ENCODE peak calls at places on chromosome 20, in five cellular contexts. F, Q, I, Z and N are unnamed samples.

GRCh38 chr20:58078741-58079522 is 149.5 kb downstream of the ANKRD60 start:
- DNase-seq in F (peak), Q (no peak), I (no peak), Z (no peak), N (peak)

GRCh38 chr20:58618694-58619540 is 32.2 kb upstream of the STX16 start:
- DNase-seq in F (peak), Q (no peak), I (no peak), Z (no peak), N (no peak)

GRCh38 chr20:36491901-36492617 is 49.3 kb upstream of the MYL9 start:
- DNase-seq in F (no peak), Q (no peak), I (no peak), Z (peak), N (no peak)

GRCh38 chr20:3382836-3383235 is 24.6 kb downstream of the DNAAF9 start:
- DNase-seq in F (no peak), Q (no peak), I (no peak), Z (no peak), N (no peak)

GRCh38 chr20:58719971-58720371 is 27.4 kb downstream of the NPEPL1 start:
- DNase-seq in F (no peak), Q (peak), I (no peak), Z (no peak), N (no peak)

GRCh38 chr20:41509316-41509715 is 108.9 kb downstream of the CHD6 start:
- DNase-seq in F (no peak), Q (no peak), I (no peak), Z (no peak), N (no peak)

GRCh38 chr20:51488331-51488730 is 54.2 kb downstream of the NFATC2 start:
- DNase-seq in F (no peak), Q (no peak), I (no peak), Z (no peak), N (no peak)

GRCh38 chr20:53157443-53158408 is 185.6 kb downstream of the TSHZ2 start:
- DNase-seq in F (peak), Q (no peak), I (peak), Z (peak), N (peak)

GRCh38 chr20:44745560-44746366 is at the start of gene KCNK15:
- DNase-seq in F (peak), Q (no peak), I (no peak), Z (no peak), N (no peak)

GRCh38 chr20:35192071-35192872 is 20.4 kb downstream of the PROCR start:
- DNase-seq in F (no peak), Q (no peak), I (no peak), Z (no peak), N (no peak)

GRCh38 chr20:16844406-16844805 is 96.2 kb downstream of the OTOR start:
- DNase-seq in F (no peak), Q (no peak), I (no peak), Z (no peak), N (no peak)

GRCh38 chr20:14948416-14948815 is 611.0 kb upstream of the FLRT3 start:
- DNase-seq in F (no peak), Q (no peak), I (peak), Z (no peak), N (no peak)

GRCh38 chr20:36462440-36463211 is 78.7 kb upstream of the MYL9 start:
- DNase-seq in F (peak), Q (peak), I (no peak), Z (no peak), N (peak)

GRCh38 chr20:37538003-37538402 is 10.3 kb upstream of the BLCAP start:
- DNase-seq in F (peak), Q (no peak), I (peak), Z (no peak), N (no peak)

GRCh38 chr20:52049001-52049731 is 142.4 kb downstream of the ZFP64 start:
- DNase-seq in F (peak), Q (no peak), I (no peak), Z (no peak), N (no peak)

GRCh38 chr20:22757424-22758189 is 173.2 kb upstream of the FOXA2 start:
- DNase-seq in F (no peak), Q (no peak), I (no peak), Z (no peak), N (no peak)

GRCh38 chr20:23766531-23766930 is 15.8 kb upstream of the CST1 start:
- DNase-seq in F (no peak), Q (no peak), I (no peak), Z (no peak), N (no peak)

GRCh38 chr20:40949346-40949745 is 79.3 kb upstream of the TOP1 start:
- DNase-seq in F (no peak), Q (no peak), I (no peak), Z (no peak), N (no peak)

GRCh38 chr20:23178806-23179205 is 92.7 kb upstream of the CD93 start:
- DNase-seq in F (no peak), Q (no peak), I (no peak), Z (no peak), N (no peak)

GRCh38 chr20:62921119-62921687 is 5.1 kb downstream of the DIDO1 start:
- DNase-seq in F (peak), Q (no peak), I (peak), Z (peak), N (peak)

GRCh38 chr20:19887566-19888268 is 129.4 kb upstream of the NAA20 start:
- DNase-seq in F (no peak), Q (no peak), I (no peak), Z (no peak), N (no peak)

GRCh38 chr20:62381202-62381797 is 5.6 kb upstream of the RPS21 start:
- DNase-seq in F (no peak), Q (no peak), I (peak), Z (no peak), N (no peak)

GRCh38 chr20:13930246-13930645 is 60.2 kb downstream of the SEL1L2 start:
- DNase-seq in F (peak), Q (no peak), I (no peak), Z (no peak), N (no peak)

GRCh38 chr20:60470366-60470765 is 512.1 kb downstream of the CDH26 start:
- DNase-seq in F (no peak), Q (no peak), I (no peak), Z (no peak), N (no peak)

GRCh38 chr20:63667858-63668257 is 9.7 kb downstream of the RTEL1 start:
- DNase-seq in F (no peak), Q (no peak), I (no peak), Z (no peak), N (no peak)

GRCh38 chr20:15100506-15101160 is 763.2 kb upstream of the FLRT3 start:
- DNase-seq in F (peak), Q (no peak), I (no peak), Z (no peak), N (no peak)

GRCh38 chr20:53322651-53323050 is 271.0 kb downstream of the ZNF217 start:
- DNase-seq in F (no peak), Q (no peak), I (no peak), Z (no peak), N (no peak)

GRCh38 chr20:53124075-53124532 is 151.9 kb downstream of the TSHZ2 start:
- DNase-seq in F (no peak), Q (no peak), I (no peak), Z (no peak), N (no peak)